ENCODE peak calls at places on chromosome 2, in five cellular contexts. Z is heart right ventricle; B is stomach; T is effector CD4-positive, alpha-beta T cell; K is NCI-H345. D is an unnamed sample.

GRCh38 chr2:238978507-238978906 is 130.6 kb downstream of the TWIST2 start:
- DNase-seq in K (no peak), B (no peak), Z (no peak), T (no peak), D (no peak)

GRCh38 chr2:26574900-26575560 is 66.1 kb downstream of the CIB4 start:
- DNase-seq in T (no peak), Z (no peak), B (no peak), K (no peak), D (no peak)

GRCh38 chr2:96107883-96108551 is 8.4 kb downstream of the ADRA2B start:
- DNase-seq in K (no peak), Z (no peak), T (peak; percentile 1), B (no peak), D (no peak)

GRCh38 chr2:46097714-46098480 is 199.3 kb upstream of the EPAS1 start:
- DNase-seq in Z (no peak), B (peak; percentile 74), K (peak; percentile 4), T (no peak), D (peak; percentile 87)

GRCh38 chr2:231011526-231011925 is 15.6 kb downstream of the SPATA3 start:
- DNase-seq in Z (no peak), B (no peak), K (no peak), T (no peak), D (no peak)

GRCh38 chr2:85390941-85391669 is 19.1 kb downstream of the CAPG start:
- DNase-seq in T (peak; percentile 60), B (peak; percentile 74), K (no peak), Z (peak; percentile 71), D (no peak)

GRCh38 chr2:230723363-230723762 is 10.7 kb downstream of the CAB39 start:
- DNase-seq in Z (no peak), K (no peak), B (no peak), T (peak; percentile 39), D (no peak)

GRCh38 chr2:196640031-196640548 is 575 bp downstream of the CCDC150 start:
- DNase-seq in Z (no peak), B (no peak), T (no peak), K (no peak), D (no peak)

GRCh38 chr2:79040967-79041582 is 15.6 kb downstream of the REG3G start:
- DNase-seq in B (no peak), K (peak; percentile 4), Z (no peak), T (no peak), D (peak; percentile 19)

GRCh38 chr2:226788064-226788463 is 11.6 kb downstream of the IRS1 start:
- DNase-seq in B (no peak), T (no peak), Z (no peak), K (no peak), D (no peak)

GRCh38 chr2:70132244-70133126 is 45.2 kb downstream of the PCBP1 start:
- DNase-seq in T (peak; percentile 43), B (peak; percentile 55), Z (peak; percentile 54), K (peak; percentile 74), D (no peak)

GRCh38 chr2:175605599-175605988 is 396.5 kb downstream of the LNPK start:
- DNase-seq in B (no peak), T (no peak), Z (no peak), K (peak; percentile 68), D (no peak)

GRCh38 chr2:43389581-43390466 is 163.4 kb upstream of the ZFP36L2 start:
- DNase-seq in K (no peak), T (no peak), B (no peak), Z (no peak), D (no peak)

GRCh38 chr2:151423760-151424159 is 14.1 kb downstream of the RIF1 start:
- DNase-seq in T (peak; percentile 11), Z (no peak), K (no peak), B (no peak), D (no peak)

GRCh38 chr2:119536209-119536608 is 8.0 kb upstream of the CFAP221 start:
- DNase-seq in T (no peak), Z (no peak), B (no peak), K (no peak), D (no peak)